ENCODE peak calls at places on chromosome 10, in six cellular contexts. One of them, this sample, is unnamed.

GRCh38 chr10:100138921-100139496 is 46.8 kb downstream of the ERLIN1 start:
- DNase-seq in K562: no peak
- DNase-seq in GM12891: no peak
- DNase-seq in H1: no peak
- DNase-seq in GM12878: no peak
- DNase-seq in HepG2: no peak
- DNase-seq in this sample: no peak

GRCh38 chr10:88505680-88506215 is 77.4 kb downstream of the RNLS start:
- DNase-seq in K562: no peak
- DNase-seq in GM12878: no peak
- DNase-seq in GM12891: no peak
- DNase-seq in H1: peak
- DNase-seq in HepG2: no peak
- DNase-seq in this sample: no peak

GRCh38 chr10:121803611-121804010 is 124.2 kb downstream of the ATE1 start:
- DNase-seq in HepG2: no peak
- DNase-seq in GM12891: no peak
- DNase-seq in K562: no peak
- DNase-seq in GM12878: no peak
- DNase-seq in H1: no peak
- DNase-seq in this sample: no peak

GRCh38 chr10:78931333-78932083 is 137.3 kb upstream of the ZMIZ1 start:
- DNase-seq in HepG2: no peak
- DNase-seq in H1: no peak
- DNase-seq in GM12891: no peak
- DNase-seq in K562: no peak
- DNase-seq in GM12878: no peak
- DNase-seq in this sample: no peak

GRCh38 chr10:131126321-131127121 is 185.0 kb downstream of the TCERG1L start:
- DNase-seq in K562: no peak
- DNase-seq in GM12878: no peak
- DNase-seq in H1: no peak
- DNase-seq in GM12891: no peak
- DNase-seq in HepG2: no peak
- DNase-seq in this sample: no peak

GRCh38 chr10:68235111-68235510 is 3.2 kb upstream of the ATOH7 start:
- DNase-seq in K562: no peak
- DNase-seq in HepG2: no peak
- DNase-seq in H1: no peak
- DNase-seq in GM12891: no peak
- DNase-seq in GM12878: no peak
- DNase-seq in this sample: no peak

GRCh38 chr10:93722550-93722949 is 20.2 kb upstream of the FRA10AC1 start:
- DNase-seq in GM12878: no peak
- DNase-seq in H1: no peak
- DNase-seq in GM12891: no peak
- DNase-seq in K562: no peak
- DNase-seq in HepG2: no peak
- DNase-seq in this sample: no peak

GRCh38 chr10:6498771-6499170 is 81.3 kb downstream of the PRKCQ start:
- DNase-seq in GM12891: no peak
- DNase-seq in K562: no peak
- DNase-seq in GM12878: no peak
- DNase-seq in H1: no peak
- DNase-seq in HepG2: no peak
- DNase-seq in this sample: no peak

GRCh38 chr10:112899396-112900065 is 50.5 kb upstream of the TCF7L2 start:
- DNase-seq in GM12891: no peak
- DNase-seq in GM12878: no peak
- DNase-seq in HepG2: peak
- DNase-seq in H1: no peak
- DNase-seq in K562: no peak
- DNase-seq in this sample: no peak

GRCh38 chr10:80529604-80530003 is 8.1 kb upstream of the SH2D4B start:
- DNase-seq in GM12891: no peak
- DNase-seq in H1: no peak
- DNase-seq in K562: no peak
- DNase-seq in HepG2: no peak
- DNase-seq in GM12878: no peak
- DNase-seq in this sample: no peak

GRCh38 chr10:79385804-79386531 is 38.7 kb downstream of the PPIF start:
- DNase-seq in GM12891: no peak
- DNase-seq in GM12878: no peak
- DNase-seq in K562: no peak
- DNase-seq in HepG2: no peak
- DNase-seq in H1: no peak
- DNase-seq in this sample: no peak

GRCh38 chr10:114271014-114271778 is 32.1 kb downstream of the VWA2 start:
- DNase-seq in K562: no peak
- DNase-seq in HepG2: no peak
- DNase-seq in GM12878: no peak
- DNase-seq in H1: no peak
- DNase-seq in GM12891: no peak
- DNase-seq in this sample: no peak

GRCh38 chr10:51867956-51868355 is 168.6 kb upstream of the CSTF2T start:
- DNase-seq in HepG2: no peak
- DNase-seq in K562: no peak
- DNase-seq in GM12891: no peak
- DNase-seq in GM12878: no peak
- DNase-seq in H1: no peak
- DNase-seq in this sample: no peak

GRCh38 chr10:114691442-114691941 is 33.4 kb upstream of the ABLIM1 start:
- DNase-seq in K562: no peak
- DNase-seq in GM12878: no peak
- DNase-seq in HepG2: peak
- DNase-seq in H1: no peak
- DNase-seq in GM12891: no peak
- DNase-seq in this sample: no peak

GRCh38 chr10:118551535-118552100 is 43.8 kb downstream of the PRLHR start:
- DNase-seq in K562: no peak
- DNase-seq in HepG2: no peak
- DNase-seq in H1: no peak
- DNase-seq in GM12878: no peak
- DNase-seq in GM12891: no peak
- DNase-seq in this sample: no peak

GRCh38 chr10:89837173-89838001 is 136.0 kb downstream of the KIF20B start:
- DNase-seq in K562: peak
- DNase-seq in GM12878: no peak
- DNase-seq in H1: no peak
- DNase-seq in HepG2: no peak
- DNase-seq in GM12891: peak
- DNase-seq in this sample: peak

GRCh38 chr10:121668336-121669009 is 70.2 kb upstream of the FGFR2 start:
- DNase-seq in GM12878: no peak
- DNase-seq in HepG2: no peak
- DNase-seq in H1: peak
- DNase-seq in K562: no peak
- DNase-seq in GM12891: no peak
- DNase-seq in this sample: no peak

DNA sequence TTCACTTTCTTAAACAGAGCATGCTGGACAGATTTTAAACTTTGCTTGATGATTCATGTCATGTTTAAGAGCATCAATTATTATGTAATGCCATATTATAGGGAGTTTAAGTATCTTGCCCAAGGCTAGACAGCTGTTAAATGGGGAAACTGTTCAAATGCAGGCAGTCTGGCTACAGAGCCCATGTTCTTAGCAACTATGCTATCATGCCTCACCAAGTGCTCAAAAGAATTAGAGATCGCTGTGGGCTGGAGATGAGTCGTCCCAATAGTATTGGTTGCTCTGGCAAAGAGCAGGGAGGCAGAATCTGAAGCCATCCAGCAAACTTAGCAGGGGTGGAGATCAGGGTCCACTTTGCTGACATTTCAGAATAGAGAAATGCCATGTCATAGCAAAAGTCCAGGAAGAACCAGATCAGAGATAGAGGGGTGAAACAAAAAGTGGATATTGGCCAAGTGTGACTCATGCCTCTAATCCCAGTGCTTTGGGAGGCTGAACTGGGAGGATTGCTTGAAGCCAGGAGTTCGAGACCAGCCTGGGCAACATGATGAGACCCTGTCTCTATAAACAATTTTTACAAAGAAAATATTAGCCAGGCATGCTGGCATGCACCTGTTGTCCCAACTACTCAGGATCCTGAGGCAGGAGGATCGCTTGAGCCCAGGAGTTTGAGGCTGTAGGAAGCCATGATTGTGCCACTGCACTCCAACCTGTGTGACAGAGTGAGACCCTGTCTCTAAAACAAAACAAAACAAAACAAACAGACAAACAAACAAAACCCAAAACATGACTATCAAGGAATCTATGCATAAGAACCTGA is 57.8 kb downstream of the BAMBI start:
- DNase-seq in H1: peak
- DNase-seq in HepG2: peak
- DNase-seq in GM12878: no peak
- DNase-seq in GM12891: no peak
- DNase-seq in K562: peak
- DNase-seq in this sample: no peak
- TF ChIP-seq TAF1 in H1: no peak
- TF ChIP-seq TAF1 in HepG2: no peak
- TF ChIP-seq TAF1 in GM12878: no peak
- TF ChIP-seq TAF1 in GM12891: no peak
- TF ChIP-seq TAF1 in K562: no peak
- TF ChIP-seq TAF1 in this sample: no peak

DNA sequence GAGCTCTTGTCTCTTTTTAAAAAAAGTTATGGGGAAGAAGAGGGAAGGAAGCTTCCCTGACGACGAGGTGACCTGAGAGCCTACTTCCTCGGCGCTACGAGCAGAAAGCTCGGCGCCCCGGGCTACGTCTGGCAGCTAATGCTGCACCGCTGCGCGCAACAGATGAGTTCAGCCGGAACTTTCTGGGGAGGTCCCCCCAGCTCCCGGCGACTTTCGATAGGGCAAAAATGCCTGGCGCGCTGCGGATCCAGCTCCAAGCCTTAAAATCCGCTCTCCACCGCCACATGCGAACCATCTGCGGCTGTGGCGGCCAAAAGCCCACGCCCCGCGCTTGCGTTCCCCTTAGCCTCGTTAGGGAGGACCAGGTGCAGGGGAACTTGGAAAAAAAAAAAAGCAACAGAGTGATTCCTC is 620 bp downstream of the P4HA1 start:
- DNase-seq in HepG2: no peak
- DNase-seq in GM12891: no peak
- DNase-seq in H1: peak
- DNase-seq in K562: peak
- DNase-seq in GM12878: no peak
- DNase-seq in this sample: peak
- TF ChIP-seq POLR2A in HepG2: no peak
- TF ChIP-seq POLR2A in GM12891: peak
- TF ChIP-seq POLR2A in H1: no peak
- TF ChIP-seq POLR2A in K562: no peak
- TF ChIP-seq POLR2A in GM12878: no peak
- TF ChIP-seq POLR2A in this sample: no peak

GRCh38 chr10:96075977-96076376 is 32.6 kb downstream of the CCNJ start:
- DNase-seq in H1: no peak
- DNase-seq in GM12878: no peak
- DNase-seq in GM12891: no peak
- DNase-seq in HepG2: no peak
- DNase-seq in K562: no peak
- DNase-seq in this sample: no peak

GRCh38 chr10:96077181-96077580 is 33.8 kb downstream of the CCNJ start:
- DNase-seq in HepG2: no peak
- DNase-seq in GM12878: no peak
- DNase-seq in GM12891: no peak
- DNase-seq in H1: no peak
- DNase-seq in K562: no peak
- DNase-seq in this sample: no peak

GRCh38 chr10:96073722-96074121 is 30.3 kb downstream of the CCNJ start:
- DNase-seq in K562: peak
- DNase-seq in GM12891: no peak
- DNase-seq in HepG2: no peak
- DNase-seq in H1: no peak
- DNase-seq in GM12878: no peak
- DNase-seq in this sample: no peak

DNA sequence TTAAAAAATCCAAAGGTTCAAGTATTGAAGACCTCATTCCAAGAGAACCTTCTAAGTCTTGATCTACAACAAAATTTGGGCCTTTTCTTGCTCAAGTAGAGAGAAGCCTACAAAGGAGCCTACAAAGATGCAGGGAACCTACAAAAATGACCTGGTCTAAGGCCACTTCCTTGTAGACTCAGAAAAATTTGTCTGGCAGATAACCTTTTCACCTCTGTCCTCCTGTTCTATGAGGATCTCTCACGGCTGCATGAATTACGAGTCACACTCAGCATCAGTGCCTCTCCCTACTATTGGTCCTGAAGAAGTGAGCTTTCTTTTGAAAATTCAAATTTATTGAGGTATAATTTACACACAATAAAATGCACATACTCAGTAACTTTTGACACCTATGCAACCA is 29.3 kb downstream of the CCNJ start:
- DNase-seq in K562: peak
- DNase-seq in GM12891: no peak
- DNase-seq in H1: no peak
- DNase-seq in GM12878: no peak
- DNase-seq in HepG2: no peak
- DNase-seq in this sample: no peak
- TF ChIP-seq POLR2AphosphoS5 in K562: peak
- TF ChIP-seq POLR2AphosphoS5 in GM12891: no peak
- TF ChIP-seq POLR2AphosphoS5 in H1: no peak
- TF ChIP-seq POLR2AphosphoS5 in GM12878: no peak
- TF ChIP-seq POLR2AphosphoS5 in HepG2: no peak
- TF ChIP-seq POLR2AphosphoS5 in this sample: no peak

DNA sequence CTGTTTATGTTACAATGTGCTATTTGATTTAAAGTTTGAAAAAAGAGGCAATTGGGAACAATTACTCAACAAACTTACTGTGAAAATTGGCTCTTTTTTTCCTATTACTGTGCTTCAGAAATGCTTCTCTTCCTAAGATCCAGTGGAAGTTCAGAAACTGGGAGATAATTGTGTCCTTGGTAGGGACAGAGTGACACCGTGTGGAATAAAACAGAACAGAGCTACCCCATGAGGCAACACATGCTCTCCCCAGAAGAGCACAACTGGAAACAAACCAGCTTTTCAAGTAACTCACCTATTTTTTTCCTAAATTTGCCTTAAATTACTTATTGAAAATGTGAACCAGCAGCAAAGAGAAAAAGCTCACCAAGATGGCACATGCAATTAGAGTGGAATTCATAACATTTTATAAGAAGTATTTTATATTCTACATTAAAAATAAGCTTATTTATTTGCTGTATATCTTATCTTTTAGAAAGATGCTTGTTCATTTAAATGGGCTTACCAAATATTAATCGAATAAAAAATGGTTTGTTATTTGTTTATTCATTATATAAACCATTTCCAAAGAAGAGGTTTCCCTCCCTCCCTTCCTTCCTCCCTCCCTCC is 346.1 kb upstream of the ANKRD30A start:
- DNase-seq in K562: peak
- DNase-seq in H1: peak
- DNase-seq in HepG2: peak
- DNase-seq in GM12891: no peak
- DNase-seq in GM12878: no peak
- DNase-seq in this sample: no peak
- TF ChIP-seq TAF1 in K562: no peak
- TF ChIP-seq TAF1 in H1: no peak
- TF ChIP-seq TAF1 in HepG2: no peak
- TF ChIP-seq TAF1 in GM12891: no peak
- TF ChIP-seq TAF1 in GM12878: no peak
- TF ChIP-seq TAF1 in this sample: no peak

GRCh38 chr10:69408318-69409175 is 8.2 kb downstream of the TACR2 start:
- DNase-seq in K562: peak
- DNase-seq in H1: peak
- DNase-seq in HepG2: peak
- DNase-seq in GM12878: peak
- DNase-seq in GM12891: peak
- DNase-seq in this sample: peak
- TF ChIP-seq POLR2A in K562: peak
- TF ChIP-seq POLR2A in H1: no peak
- TF ChIP-seq POLR2A in HepG2: no peak
- TF ChIP-seq POLR2A in GM12878: peak
- TF ChIP-seq POLR2A in GM12891: no peak
- TF ChIP-seq POLR2A in this sample: no peak

This sample was measured in GM12892.